ENCODE peak calls at places on chromosome 19, in four cellular contexts. N is neural progenitor cell, Q is prostate gland, V is lower lobe of right lung. G is an unnamed sample. For H3K27me3, the result is how much of the 10 kb centered on the place peaks cover.

GRCh38 chr19:4304509-4305252 is at the start of gene FSD1:
- DNase-seq in N (peak), Q (no peak), V (no peak), G (no peak)

GRCh38 chr19:34393629-34394028 is 10.6 kb upstream of the PDCD2L start:
- DNase-seq in V (no peak), N (no peak), Q (no peak), G (no peak)

GRCh38 chr19:15173746-15174404 is 26.9 kb downstream of the NOTCH3 start:
- DNase-seq in Q (no peak), N (no peak), V (no peak), G (no peak)

GRCh38 chr19:58326914-58327726 is at the start of gene ZSCAN22:
- DNase-seq in V (peak), N (peak), Q (peak), G (peak)

GRCh38 chr19:44848036-44848804 is 2.1 kb downstream of the NECTIN2 start:
- DNase-seq in N (peak), Q (peak), V (peak), G (no peak)

GRCh38 chr19:29712744-29713516 is 2.1 kb downstream of the C19orf12 start:
- DNase-seq in Q (no peak), N (no peak), V (no peak), G (no peak)

GRCh38 chr19:56117376-56117884 is 3.7 kb downstream of the ZNF787 start:
- DNase-seq in N (no peak), Q (no peak), V (peak), G (peak)

GRCh38 chr19:45995715-45996385 is 583 bp downstream of the CCDC61 start:
- DNase-seq in N (no peak), Q (no peak), V (no peak), G (no peak)

GRCh38 chr19:19459707-19460251 is 54.3 kb downstream of the GATAD2A start:
- DNase-seq in Q (no peak), V (peak), N (no peak), G (no peak)

GRCh38 chr19:13865578-13866462 is 11.1 kb upstream of the NANOS3 start:
- DNase-seq in V (no peak), N (peak), Q (no peak), G (no peak)

GRCh38 chr19:4352701-4353121 is 9.3 kb downstream of the MPND start:
- DNase-seq in Q (no peak), V (peak), N (peak), G (peak)

GRCh38 chr19:36081385-36081784 is 26.7 kb downstream of the WDR62 start:
- DNase-seq in Q (no peak), N (no peak), V (no peak), G (no peak)

GRCh38 chr19:52211926-52212571 is 22.2 kb downstream of the PPP2R1A start:
- DNase-seq in Q (no peak), V (no peak), N (no peak), G (no peak)

GRCh38 chr19:54138777-54139256 is 1.3 kb downstream of the CNOT3 start:
- DNase-seq in N (no peak), Q (no peak), V (no peak), G (no peak)

GRCh38 chr19:54137913-54138776 is 583 bp downstream of the CNOT3 start:
- DNase-seq in V (peak), N (peak), Q (no peak), G (no peak)

GRCh38 chr19:54142166-54142780 is 4.7 kb downstream of the CNOT3 start:
- DNase-seq in N (no peak), V (no peak), Q (no peak), G (no peak)

GRCh38 chr19:54137114-54137912 is at the start of gene CNOT3:
- DNase-seq in Q (peak), N (peak), V (peak), G (peak)

GRCh38 chr19:54141356-54141755 is 3.8 kb downstream of the CNOT3 start:
- DNase-seq in V (no peak), Q (no peak), N (no peak), G (no peak)
- H3K27me3 ChIP-seq in V (under half), Q (under half), N (under half), G (under half)

GRCh38 chr19:51018745-51019543 is 565 bp downstream of the KLK10 start:
- DNase-seq in N (no peak), V (no peak), Q (peak), G (no peak)
- H3K27me3 ChIP-seq in N (half or more), V (half or more), Q (under half), G (under half)

GRCh38 chr19:48398329-48399235 is 5.1 kb downstream of the GRIN2D start:
- DNase-seq in Q (peak), V (peak), N (peak), G (peak)
- H3K27me3 ChIP-seq in Q (under half), V (under half), N (half or more), G (under half)

GRCh38 chr19:41565384-41565730 is 10.6 kb upstream of the CEACAM21 start:
- DNase-seq in V (no peak), Q (no peak), N (no peak), G (no peak)

GRCh38 chr19:41569481-41570150 is 6.3 kb upstream of the CEACAM21 start:
- DNase-seq in V (no peak), Q (no peak), N (no peak), G (no peak)

GRCh38 chr19:41570639-41571112 is 5.3 kb upstream of the CEACAM21 start:
- DNase-seq in N (peak), Q (peak), V (peak), G (peak)

GRCh38 chr19:41564515-41565383 is 11.2 kb upstream of the CEACAM21 start:
- DNase-seq in Q (peak), V (no peak), N (peak), G (no peak)

DNA sequence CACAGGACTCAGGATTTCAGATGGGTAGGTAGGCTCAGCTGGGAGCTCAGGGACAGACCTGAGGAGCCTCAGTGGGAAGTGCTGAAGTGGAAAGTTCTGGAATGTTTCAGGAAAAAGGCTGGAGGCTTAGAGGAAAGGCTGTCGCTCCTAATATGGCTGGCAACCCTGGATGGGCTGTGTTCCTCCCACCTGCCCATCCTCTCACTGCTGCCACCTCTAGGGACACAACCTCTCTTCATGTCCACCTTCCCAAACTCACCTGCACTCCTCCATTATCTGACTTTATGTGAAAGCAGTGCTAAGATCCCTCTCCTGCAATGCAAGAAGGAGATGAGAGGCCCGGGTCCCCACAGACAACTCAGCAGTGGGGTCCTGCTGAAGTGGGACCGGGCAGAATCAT is 5.8 kb upstream of the CEACAM21 start:
- DNase-seq in Q (no peak), V (no peak), N (no peak), G (no peak)
- H3K27me3 ChIP-seq in Q (under half), V (under half), N (under half), G (under half)

GRCh38 chr19:38844093-38844686 is 5.6 kb downstream of the HNRNPL start:
- DNase-seq in Q (no peak), V (no peak), N (no peak), G (no peak)
- H3K27me3 ChIP-seq in Q (under half), V (under half), N (under half), G (under half)

DNA sequence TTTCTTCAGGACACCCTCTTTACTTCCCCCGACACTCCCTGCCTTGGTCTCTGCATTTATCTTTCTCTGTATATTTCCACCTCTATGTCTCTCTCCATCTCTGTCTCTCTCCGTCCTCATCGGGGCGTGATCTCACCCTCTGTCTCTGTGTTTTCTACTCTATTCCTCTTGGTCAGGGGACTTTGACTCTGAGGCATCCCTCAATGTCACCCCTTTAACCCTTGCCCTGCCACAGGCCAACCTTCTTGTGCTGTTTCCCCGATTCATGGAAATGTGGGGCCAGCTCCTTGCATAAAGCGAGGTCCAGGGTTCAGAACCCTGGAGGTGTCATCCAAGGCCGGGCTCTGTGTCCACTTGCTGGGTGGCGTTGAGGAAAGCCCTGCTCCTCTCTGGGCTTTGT is 46.8 kb downstream of the COLGALT1 start:
- DNase-seq in V (no peak), Q (no peak), N (no peak), G (no peak)
- H3K27me3 ChIP-seq in V (under half), Q (under half), N (under half), G (under half)

GRCh38 chr19:49442354-49442753 is 1.0 kb upstream of the SLC17A7 start:
- DNase-seq in V (no peak), Q (no peak), N (peak), G (no peak)

GRCh38 chr19:49442793-49443365 is 1.6 kb upstream of the SLC17A7 start:
- DNase-seq in N (peak), V (peak), Q (peak), G (peak)

GRCh38 chr19:49441960-49442350 is 628 bp upstream of the SLC17A7 start:
- DNase-seq in Q (no peak), V (no peak), N (no peak), G (no peak)

GRCh38 chr19:49440439-49441209 is 703 bp downstream of the SLC17A7 start:
- DNase-seq in V (no peak), N (no peak), Q (no peak), G (no peak)

DNA sequence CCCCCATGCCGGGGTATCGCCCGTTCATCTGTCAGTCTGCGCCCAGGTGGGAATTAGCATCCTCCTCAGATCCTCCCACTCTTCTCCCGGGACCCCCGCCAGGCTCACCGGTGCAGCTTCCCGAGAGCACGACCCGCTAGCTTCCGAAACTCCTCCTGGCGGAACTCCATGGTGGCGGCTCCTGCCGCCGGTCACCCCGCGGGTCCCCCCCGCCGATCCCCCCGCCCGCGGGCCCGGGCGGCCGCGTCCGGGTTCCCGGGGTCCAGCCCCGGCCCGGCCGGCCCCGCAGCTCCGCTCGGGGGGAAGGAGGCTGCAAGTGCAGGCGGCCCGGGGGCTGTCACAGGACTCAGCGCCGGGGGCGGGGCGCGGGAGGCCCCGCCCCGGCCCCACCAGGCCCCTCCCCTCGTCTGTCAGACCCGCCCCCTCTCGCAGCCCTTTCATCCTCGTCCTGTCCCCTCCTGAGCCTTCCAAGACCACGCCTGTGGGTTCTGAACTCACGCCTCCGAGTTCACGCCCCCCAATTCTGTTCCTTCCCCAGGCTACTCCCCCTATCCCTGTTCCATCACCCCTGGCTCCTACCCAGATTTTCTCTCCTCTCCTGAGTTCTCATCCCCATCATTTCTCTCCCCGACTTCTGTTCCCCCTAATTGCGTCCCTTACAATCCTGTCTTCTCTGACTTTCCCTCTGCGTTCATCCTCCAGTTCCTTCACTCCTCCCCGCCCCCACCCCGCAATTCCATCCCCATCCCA is at the start of gene SLC17A7:
- DNase-seq in V (no peak), Q (no peak), N (peak), G (no peak)
- H3K27me3 ChIP-seq in V (half or more), Q (under half), N (half or more), G (under half)